ENCODE peak calls at places on chromosomes 16 and 17, in four cellular contexts. Z, C, P and U are unnamed samples.

GRCh38 chr16:10501016-10501607 is 79.3 kb downstream of the EMP2 start:
- DNase-seq in P (no peak), Z (no peak), C (no peak), U (no peak)

GRCh38 chr17:56812971-56813388 is 20.7 kb downstream of the C17orf67 start:
- DNase-seq in C (no peak), Z (no peak), P (no peak), U (no peak)

GRCh38 chr17:7354262-7354781 is 634 bp upstream of the TMEM95 start:
- DNase-seq in P (peak; percentile 36), Z (peak; percentile 87), C (peak; percentile 70), U (peak; percentile 63)

GRCh38 chr16:9820481-9821246 is 361.6 kb downstream of the GRIN2A start:
- DNase-seq in Z (no peak), P (no peak), C (no peak), U (no peak)

GRCh38 chr16:85716680-85717038 is 27.9 kb upstream of the GINS2 start:
- DNase-seq in P (no peak), C (no peak), Z (no peak), U (no peak)

GRCh38 chr16:79393564-79393963 is 207.0 kb downstream of the MAF start:
- DNase-seq in C (no peak), P (no peak), Z (no peak), U (no peak)

GRCh38 chr17:69314246-69315030 is 12.5 kb downstream of the ABCA5 start:
- DNase-seq in Z (no peak), P (no peak), C (no peak), U (no peak)

GRCh38 chr16:24988593-24989338 is 26.4 kb downstream of the ARHGAP17 start:
- DNase-seq in C (peak; percentile 85), Z (peak; percentile 88), P (peak; percentile 91), U (peak; percentile 82)

GRCh38 chr16:12796498-12796897 is 7.2 kb downstream of the CPPED1 start:
- DNase-seq in Z (peak; percentile 34), P (no peak), C (peak; percentile 47), U (peak; percentile 25)

GRCh38 chr17:17350491-17351355 is 47.5 kb downstream of the NT5M start:
- DNase-seq in Z (peak; percentile 79), C (peak; percentile 46), P (no peak), U (peak; percentile 25)
- H2AFZ ChIP-seq in Z (no peak overlapping the region), C (no peak overlapping the region), P (no peak overlapping the region), U (no peak overlapping the region)

GRCh38 chr17:77027271-77027670 is 113.5 kb upstream of the SEC14L1 start:
- DNase-seq in P (no peak), C (no peak), Z (no peak), U (no peak)
- H2AFZ ChIP-seq in P (no peak overlapping the region), C (no peak overlapping the region), Z (no peak overlapping the region), U (no peak overlapping the region)

GRCh38 chr17:71866095-71866494 is 254.7 kb upstream of the SOX9 start:
- DNase-seq in C (no peak), P (no peak), Z (no peak), U (no peak)
- H2AFZ ChIP-seq in C (no peak overlapping the region), P (no peak overlapping the region), Z (no peak overlapping the region), U (no peak overlapping the region)

DNA sequence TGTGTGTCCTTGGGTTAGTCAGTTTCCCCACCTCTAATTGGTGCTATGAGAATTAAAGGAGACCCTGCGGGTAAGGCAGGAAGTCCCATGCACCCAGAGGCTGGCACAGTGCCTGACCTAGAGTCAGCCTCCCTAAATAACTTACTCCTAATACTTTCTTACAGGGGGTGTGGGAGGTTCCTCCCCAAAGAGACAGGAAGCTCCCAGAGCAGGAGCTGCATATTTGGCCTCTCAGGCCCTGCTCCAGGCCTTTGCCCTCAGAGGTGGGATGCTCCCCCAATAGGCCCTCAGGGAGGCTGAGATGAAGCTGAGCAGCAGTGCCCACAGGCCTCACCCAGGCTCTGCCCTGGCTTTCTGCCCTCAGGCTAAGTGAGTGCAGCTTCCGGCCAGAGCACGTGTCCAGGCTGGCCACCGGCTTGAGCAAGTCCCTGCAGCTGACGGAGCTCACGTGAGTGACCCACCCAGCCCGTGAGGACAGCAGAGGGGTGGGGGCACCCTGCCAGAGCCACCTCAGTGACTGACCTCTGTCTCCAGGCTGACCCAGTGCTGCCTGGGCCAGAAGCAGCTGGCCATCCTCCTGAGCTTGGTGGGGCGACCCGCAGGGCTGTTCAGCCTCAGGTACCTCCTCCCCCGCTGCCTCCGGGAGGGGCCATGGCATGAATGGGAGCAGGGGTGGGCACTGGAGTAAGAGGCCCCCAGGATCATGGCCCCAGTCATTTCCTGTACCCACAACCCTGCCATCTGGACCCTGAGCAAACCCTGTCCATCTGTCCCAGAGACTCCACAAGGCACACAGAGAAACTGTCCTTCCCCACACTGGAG is 31.1 kb upstream of the CPNE2 start:
- DNase-seq in Z (peak; percentile 86), P (peak; percentile 54), C (peak; percentile 34), U (peak; percentile 25)
- H2AFZ ChIP-seq in Z (peak overlapping the region; percentile 43), P (no peak overlapping the region), C (no peak overlapping the region), U (peak overlapping the region; percentile 1)

GRCh38 chr16:80615751-80616150 is 75.0 kb downstream of the DYNLRB2 start:
- DNase-seq in C (no peak), P (no peak), Z (no peak), U (no peak)
- H2AFZ ChIP-seq in C (no peak overlapping the region), P (no peak overlapping the region), Z (no peak overlapping the region), U (no peak overlapping the region)

GRCh38 chr16:53035176-53035942 is 17.3 kb downstream of the CHD9NB start:
- DNase-seq in C (no peak), P (no peak), Z (no peak), U (no peak)
- H2AFZ ChIP-seq in C (no peak overlapping the region), P (no peak overlapping the region), Z (no peak overlapping the region), U (no peak overlapping the region)

DNA sequence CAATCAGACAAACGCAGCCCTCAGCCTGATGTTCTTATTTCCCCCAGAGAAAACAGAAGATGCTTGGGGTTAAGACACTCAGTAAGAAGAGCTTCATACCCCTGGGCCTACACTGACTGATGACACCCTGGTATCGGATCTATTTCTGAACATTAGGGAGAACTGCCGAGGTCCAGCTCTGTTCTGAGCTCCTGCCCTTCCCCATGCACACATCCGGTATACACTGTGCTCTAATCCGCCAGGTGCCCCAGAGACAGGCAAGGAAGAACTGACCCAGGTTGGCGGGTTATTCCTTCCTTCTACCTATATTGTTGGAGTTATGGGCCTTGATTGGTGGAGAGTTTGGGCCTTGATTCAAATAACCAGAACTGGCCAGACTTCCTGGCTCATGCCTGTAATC is 58.0 kb upstream of the TEKT3 start:
- DNase-seq in P (no peak), Z (no peak), C (no peak), U (no peak)
- H2AFZ ChIP-seq in P (no peak overlapping the region), Z (peak overlapping the region; percentile 46), C (peak overlapping the region; percentile 77), U (peak overlapping the region; percentile 57)

GRCh38 chr17:48672340-48672739 is 46.2 kb upstream of the HOXB9 start:
- DNase-seq in P (no peak), Z (no peak), C (no peak), U (no peak)
- H2AFZ ChIP-seq in P (peak overlapping the region; percentile 77), Z (peak overlapping the region; percentile 83), C (no peak overlapping the region), U (no peak overlapping the region)

GRCh38 chr17:50537721-50538548 is 5.4 kb downstream of the EPN3 start:
- DNase-seq in P (no peak), C (no peak), Z (no peak), U (no peak)

GRCh38 chr17:50538549-50539410 is 6.2 kb downstream of the EPN3 start:
- DNase-seq in P (no peak), Z (no peak), C (no peak), U (no peak)

GRCh38 chr17:50535407-50535806 is 2.9 kb downstream of the EPN3 start:
- DNase-seq in P (no peak), C (no peak), Z (no peak), U (no peak)

GRCh38 chr17:50534979-50535326 is 2.4 kb downstream of the EPN3 start:
- DNase-seq in Z (no peak), C (no peak), P (no peak), U (no peak)

DNA sequence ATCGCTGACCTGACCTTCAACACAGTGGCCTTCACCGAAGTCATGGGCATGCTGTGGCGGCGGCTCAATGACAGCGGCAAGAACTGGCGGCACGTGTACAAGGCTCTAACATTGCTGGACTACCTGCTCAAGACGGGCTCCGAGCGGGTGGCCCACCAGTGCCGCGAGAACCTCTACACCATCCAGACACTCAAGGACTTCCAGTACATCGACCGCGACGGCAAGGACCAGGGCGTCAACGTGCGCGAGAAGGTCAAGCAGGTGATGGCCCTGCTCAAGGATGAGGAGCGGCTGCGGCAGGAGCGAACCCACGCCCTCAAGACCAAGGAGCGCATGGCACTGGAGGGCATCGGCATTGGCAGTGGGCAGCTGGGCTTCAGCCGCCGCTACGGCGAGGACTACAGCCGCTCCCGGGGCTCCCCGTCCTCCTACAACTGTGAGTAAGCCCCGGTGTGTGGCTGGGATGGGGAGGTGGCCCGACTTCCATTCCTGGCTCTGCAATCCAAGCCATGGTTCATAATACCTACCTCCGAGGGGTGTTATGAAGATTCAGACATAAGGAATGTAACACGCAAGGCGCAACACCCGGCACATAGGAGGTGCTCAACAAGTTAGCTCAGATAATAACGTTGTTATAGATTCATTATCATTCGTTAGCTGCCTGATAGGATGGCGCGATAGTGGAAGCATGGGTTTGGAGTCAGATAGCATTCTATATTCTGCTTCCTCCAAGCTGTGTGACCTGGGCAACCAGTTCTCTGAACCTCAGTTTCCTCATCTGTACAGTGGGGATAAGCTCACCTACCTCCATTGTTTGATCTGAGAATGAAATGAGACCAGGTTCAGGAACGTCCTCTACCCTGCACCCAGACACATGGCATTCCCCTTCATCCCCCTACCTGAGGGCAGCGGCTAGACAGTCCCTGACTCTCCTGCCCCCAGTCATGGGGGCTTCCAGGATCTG is 4.4 kb downstream of the EPN3 start:
- DNase-seq in Z (no peak), P (no peak), C (no peak), U (no peak)
- H2AFZ ChIP-seq in Z (no peak overlapping the region), P (no peak overlapping the region), C (no peak overlapping the region), U (no peak overlapping the region)